ENCODE peak calls at places on chromosome 3, in five cellular contexts. One of them, this sample, is unnamed.

GRCh38 chr3:64047214-64047613 is 23.9 kb upstream of the PSMD6 start:
- DNase-seq in heart right ventricle: no peak
- DNase-seq in CD8-positive, alpha-beta T cell: no peak
- DNase-seq in tibial nerve: no peak
- DNase-seq in stomach: no peak
- DNase-seq in this sample: no peak

GRCh38 chr3:58623961-58624360 is 42.6 kb downstream of the FAM3D start:
- DNase-seq in CD8-positive, alpha-beta T cell: no peak
- DNase-seq in stomach: no peak
- DNase-seq in tibial nerve: no peak
- DNase-seq in heart right ventricle: no peak
- DNase-seq in this sample: no peak

GRCh38 chr3:47762233-47762632 is 19.5 kb downstream of the SMARCC1 start:
- DNase-seq in CD8-positive, alpha-beta T cell: no peak
- DNase-seq in heart right ventricle: no peak
- DNase-seq in stomach: no peak
- DNase-seq in tibial nerve: no peak
- DNase-seq in this sample: no peak

GRCh38 chr3:99325407-99325806 is 313.0 kb upstream of the COL8A1 start:
- DNase-seq in heart right ventricle: no peak
- DNase-seq in stomach: no peak
- DNase-seq in CD8-positive, alpha-beta T cell: no peak
- DNase-seq in tibial nerve: no peak
- DNase-seq in this sample: no peak

GRCh38 chr3:52816654-52817053 is 13.8 kb downstream of the ITIH4 start:
- DNase-seq in tibial nerve: no peak
- DNase-seq in heart right ventricle: no peak
- DNase-seq in CD8-positive, alpha-beta T cell: no peak
- DNase-seq in stomach: no peak
- DNase-seq in this sample: no peak

GRCh38 chr3:62755285-62755684 is 119.9 kb downstream of the CADPS start:
- DNase-seq in heart right ventricle: no peak
- DNase-seq in stomach: no peak
- DNase-seq in tibial nerve: no peak
- DNase-seq in CD8-positive, alpha-beta T cell: no peak
- DNase-seq in this sample: no peak

GRCh38 chr3:151268267-151269235 is 9.8 kb downstream of the P2RY14 start:
- DNase-seq in CD8-positive, alpha-beta T cell: peak
- DNase-seq in heart right ventricle: no peak
- DNase-seq in stomach: no peak
- DNase-seq in tibial nerve: no peak
- DNase-seq in this sample: no peak

GRCh38 chr3:197500812-197501211 is 55.0 kb downstream of the BDH1 start:
- DNase-seq in CD8-positive, alpha-beta T cell: no peak
- DNase-seq in tibial nerve: no peak
- DNase-seq in stomach: no peak
- DNase-seq in heart right ventricle: no peak
- DNase-seq in this sample: no peak

GRCh38 chr3:20776717-20777116 is 590.7 kb upstream of the SGO1 start:
- DNase-seq in heart right ventricle: no peak
- DNase-seq in CD8-positive, alpha-beta T cell: no peak
- DNase-seq in stomach: no peak
- DNase-seq in tibial nerve: no peak
- DNase-seq in this sample: no peak

GRCh38 chr3:78285032-78285728 is 1245.3 kb downstream of the ROBO2 start:
- DNase-seq in heart right ventricle: no peak
- DNase-seq in stomach: no peak
- DNase-seq in tibial nerve: no peak
- DNase-seq in CD8-positive, alpha-beta T cell: no peak
- DNase-seq in this sample: no peak

GRCh38 chr3:72872183-72872582 is 15.7 kb upstream of the GXYLT2 start:
- DNase-seq in stomach: no peak
- DNase-seq in CD8-positive, alpha-beta T cell: no peak
- DNase-seq in tibial nerve: no peak
- DNase-seq in heart right ventricle: no peak
- DNase-seq in this sample: no peak

GRCh38 chr3:31957106-31957505 is 24.0 kb downstream of the OSBPL10 start:
- DNase-seq in stomach: no peak
- DNase-seq in CD8-positive, alpha-beta T cell: no peak
- DNase-seq in tibial nerve: no peak
- DNase-seq in heart right ventricle: no peak
- DNase-seq in this sample: no peak

GRCh38 chr3:31962801-31963205 is 18.3 kb downstream of the OSBPL10 start:
- DNase-seq in stomach: no peak
- DNase-seq in CD8-positive, alpha-beta T cell: no peak
- DNase-seq in tibial nerve: no peak
- DNase-seq in heart right ventricle: no peak
- DNase-seq in this sample: no peak

GRCh38 chr3:31958721-31959152 is 22.3 kb downstream of the OSBPL10 start:
- DNase-seq in stomach: no peak
- DNase-seq in CD8-positive, alpha-beta T cell: no peak
- DNase-seq in tibial nerve: no peak
- DNase-seq in heart right ventricle: peak
- DNase-seq in this sample: no peak

GRCh38 chr3:31959951-31960792 is 20.9 kb downstream of the OSBPL10 start:
- DNase-seq in CD8-positive, alpha-beta T cell: no peak
- DNase-seq in tibial nerve: no peak
- DNase-seq in stomach: no peak
- DNase-seq in heart right ventricle: no peak
- DNase-seq in this sample: no peak

GRCh38 chr3:31960793-31961431 is 20.1 kb downstream of the OSBPL10 start:
- DNase-seq in tibial nerve: no peak
- DNase-seq in stomach: no peak
- DNase-seq in CD8-positive, alpha-beta T cell: no peak
- DNase-seq in heart right ventricle: no peak
- DNase-seq in this sample: no peak
- H3K27ac ChIP-seq in tibial nerve: peak
- H3K27ac ChIP-seq in stomach: peak
- H3K27ac ChIP-seq in CD8-positive, alpha-beta T cell: no peak
- H3K27ac ChIP-seq in heart right ventricle: peak
- H3K27ac ChIP-seq in this sample: peak

GRCh38 chr3:71225951-71226564 is 357.5 kb downstream of the FOXP1 start:
- DNase-seq in stomach: no peak
- DNase-seq in CD8-positive, alpha-beta T cell: no peak
- DNase-seq in tibial nerve: no peak
- DNase-seq in heart right ventricle: peak
- DNase-seq in this sample: peak
- H3K27ac ChIP-seq in stomach: peak
- H3K27ac ChIP-seq in CD8-positive, alpha-beta T cell: peak
- H3K27ac ChIP-seq in tibial nerve: peak
- H3K27ac ChIP-seq in heart right ventricle: peak
- H3K27ac ChIP-seq in this sample: peak

GRCh38 chr3:32376098-32376497 is 15.6 kb upstream of the CMTM7 start:
- DNase-seq in tibial nerve: no peak
- DNase-seq in CD8-positive, alpha-beta T cell: no peak
- DNase-seq in stomach: no peak
- DNase-seq in heart right ventricle: no peak
- DNase-seq in this sample: no peak
- H3K27ac ChIP-seq in tibial nerve: peak
- H3K27ac ChIP-seq in CD8-positive, alpha-beta T cell: no peak
- H3K27ac ChIP-seq in stomach: no peak
- H3K27ac ChIP-seq in heart right ventricle: no peak
- H3K27ac ChIP-seq in this sample: no peak

GRCh38 chr3:134752761-134753461 is 42.1 kb upstream of the EPHB1 start:
- DNase-seq in heart right ventricle: no peak
- DNase-seq in tibial nerve: no peak
- DNase-seq in CD8-positive, alpha-beta T cell: no peak
- DNase-seq in stomach: no peak
- DNase-seq in this sample: no peak
- H3K27ac ChIP-seq in heart right ventricle: peak
- H3K27ac ChIP-seq in tibial nerve: no peak
- H3K27ac ChIP-seq in CD8-positive, alpha-beta T cell: no peak
- H3K27ac ChIP-seq in stomach: no peak
- H3K27ac ChIP-seq in this sample: no peak

GRCh38 chr3:124258057-124258500 is 266.2 kb upstream of the ROPN1 start:
- DNase-seq in tibial nerve: no peak
- DNase-seq in heart right ventricle: no peak
- DNase-seq in CD8-positive, alpha-beta T cell: no peak
- DNase-seq in stomach: no peak
- DNase-seq in this sample: peak

GRCh38 chr3:124260206-124260915 is 268.4 kb upstream of the ROPN1 start:
- DNase-seq in CD8-positive, alpha-beta T cell: no peak
- DNase-seq in heart right ventricle: peak
- DNase-seq in stomach: no peak
- DNase-seq in tibial nerve: no peak
- DNase-seq in this sample: peak

GRCh38 chr3:124256599-124256998 is 264.7 kb upstream of the ROPN1 start:
- DNase-seq in CD8-positive, alpha-beta T cell: no peak
- DNase-seq in stomach: no peak
- DNase-seq in tibial nerve: no peak
- DNase-seq in heart right ventricle: no peak
- DNase-seq in this sample: no peak

GRCh38 chr3:124256156-124256555 is 264.2 kb upstream of the ROPN1 start:
- DNase-seq in heart right ventricle: no peak
- DNase-seq in tibial nerve: no peak
- DNase-seq in stomach: no peak
- DNase-seq in CD8-positive, alpha-beta T cell: no peak
- DNase-seq in this sample: no peak

GRCh38 chr3:124257332-124257864 is 265.5 kb upstream of the ROPN1 start:
- DNase-seq in stomach: no peak
- DNase-seq in CD8-positive, alpha-beta T cell: no peak
- DNase-seq in heart right ventricle: no peak
- DNase-seq in tibial nerve: no peak
- DNase-seq in this sample: no peak
- H3K27ac ChIP-seq in stomach: peak
- H3K27ac ChIP-seq in CD8-positive, alpha-beta T cell: no peak
- H3K27ac ChIP-seq in heart right ventricle: no peak
- H3K27ac ChIP-seq in tibial nerve: no peak
- H3K27ac ChIP-seq in this sample: peak

GRCh38 chr3:15934389-15935195 is 136.8 kb upstream of the ANKRD28 start:
- DNase-seq in CD8-positive, alpha-beta T cell: no peak
- DNase-seq in heart right ventricle: no peak
- DNase-seq in tibial nerve: no peak
- DNase-seq in stomach: no peak
- DNase-seq in this sample: no peak

GRCh38 chr3:15941958-15942357 is 144.2 kb upstream of the ANKRD28 start:
- DNase-seq in stomach: no peak
- DNase-seq in tibial nerve: no peak
- DNase-seq in heart right ventricle: no peak
- DNase-seq in CD8-positive, alpha-beta T cell: no peak
- DNase-seq in this sample: no peak

GRCh38 chr3:15933439-15934144 is 135.8 kb upstream of the ANKRD28 start:
- DNase-seq in stomach: no peak
- DNase-seq in tibial nerve: no peak
- DNase-seq in heart right ventricle: no peak
- DNase-seq in CD8-positive, alpha-beta T cell: no peak
- DNase-seq in this sample: no peak

GRCh38 chr3:15932348-15933300 is 134.8 kb upstream of the ANKRD28 start:
- DNase-seq in tibial nerve: no peak
- DNase-seq in CD8-positive, alpha-beta T cell: no peak
- DNase-seq in heart right ventricle: no peak
- DNase-seq in stomach: no peak
- DNase-seq in this sample: no peak

DNA sequence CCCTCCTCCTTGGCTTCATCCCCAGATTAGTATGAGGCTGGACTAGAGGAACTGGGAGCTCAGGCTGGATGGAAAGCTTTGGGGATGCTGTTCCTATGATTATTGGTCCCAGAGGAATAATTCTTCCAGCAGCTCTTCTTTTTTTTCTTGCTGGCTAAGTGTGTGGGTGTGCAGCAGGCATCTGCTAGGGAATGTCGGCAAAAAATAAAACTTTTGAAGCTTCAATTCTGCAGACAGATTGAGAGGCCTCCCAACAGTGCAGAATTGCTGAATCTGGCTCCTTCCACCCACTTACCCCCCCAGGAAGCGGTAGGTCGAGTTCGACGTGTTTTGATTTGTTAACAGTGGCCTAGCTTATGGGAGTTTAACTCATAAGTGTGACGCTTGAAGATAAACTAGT is 138.6 kb upstream of the ANKRD28 start:
- DNase-seq in heart right ventricle: no peak
- DNase-seq in stomach: no peak
- DNase-seq in tibial nerve: no peak
- DNase-seq in CD8-positive, alpha-beta T cell: no peak
- DNase-seq in this sample: no peak
- H3K27ac ChIP-seq in heart right ventricle: no peak
- H3K27ac ChIP-seq in stomach: no peak
- H3K27ac ChIP-seq in tibial nerve: peak
- H3K27ac ChIP-seq in CD8-positive, alpha-beta T cell: no peak
- H3K27ac ChIP-seq in this sample: no peak

GRCh38 chr3:9949626-9950025 is 2.6 kb downstream of the PRRT3 start:
- DNase-seq in tibial nerve: no peak
- DNase-seq in heart right ventricle: no peak
- DNase-seq in stomach: no peak
- DNase-seq in CD8-positive, alpha-beta T cell: no peak
- DNase-seq in this sample: no peak

GRCh38 chr3:9955067-9955502 is 2.9 kb upstream of the PRRT3 start:
- DNase-seq in tibial nerve: no peak
- DNase-seq in CD8-positive, alpha-beta T cell: no peak
- DNase-seq in stomach: peak
- DNase-seq in heart right ventricle: no peak
- DNase-seq in this sample: no peak

GRCh38 chr3:9951598-9951961 is 628 bp downstream of the PRRT3 start:
- DNase-seq in heart right ventricle: no peak
- DNase-seq in stomach: no peak
- DNase-seq in tibial nerve: no peak
- DNase-seq in CD8-positive, alpha-beta T cell: no peak
- DNase-seq in this sample: no peak

GRCh38 chr3:9951126-9951525 is 1.1 kb downstream of the PRRT3 start:
- DNase-seq in stomach: no peak
- DNase-seq in heart right ventricle: no peak
- DNase-seq in tibial nerve: no peak
- DNase-seq in CD8-positive, alpha-beta T cell: no peak
- DNase-seq in this sample: no peak

GRCh38 chr3:9951962-9952805 is at the start of gene PRRT3:
- DNase-seq in tibial nerve: no peak
- DNase-seq in stomach: peak
- DNase-seq in heart right ventricle: no peak
- DNase-seq in CD8-positive, alpha-beta T cell: peak
- DNase-seq in this sample: peak
- H3K27ac ChIP-seq in tibial nerve: no peak
- H3K27ac ChIP-seq in stomach: no peak
- H3K27ac ChIP-seq in heart right ventricle: no peak
- H3K27ac ChIP-seq in CD8-positive, alpha-beta T cell: no peak
- H3K27ac ChIP-seq in this sample: no peak